ENCODE peak calls at places on chromosomes 16 and 17, in seven cellular contexts. P is tibial artery; W is NCI-H748 treated with DMSO at 0.1 percent for 48 hours; N is astrocyte; D is NCI-H146; I is stimulated activated CD4-positive, alpha-beta T cell treated with anti-CD3 and anti-CD28 coated beads, Interleukin-4, amount 100 ng/mL, for 1 hour; T is heart left ventricle. S is an unnamed sample.

GRCh38 chr17:71458322-71458721 is 662.5 kb upstream of the SOX9 start:
- DNase-seq in N (no peak), T (no peak), I (no peak), P (no peak), W (no peak), D (no peak), S (no peak)

GRCh38 chr16:53511403-53512280 is 8.6 kb upstream of the AKTIP start:
- DNase-seq in T (no peak), W (no peak), P (no peak), N (no peak), D (peak), I (no peak), S (no peak)

GRCh38 chr16:29922326-29922725 is 3.7 kb downstream of the KCTD13 start:
- DNase-seq in P (peak), W (no peak), D (no peak), T (no peak), I (no peak), N (no peak), S (no peak)

GRCh38 chr16:55678061-55678935 is 22.5 kb downstream of the SLC6A2 start:
- DNase-seq in T (no peak), I (no peak), W (no peak), N (no peak), P (no peak), D (no peak), S (no peak)

GRCh38 chr17:40576113-40576740 is 11.0 kb upstream of the CCR7 start:
- DNase-seq in W (no peak), T (no peak), N (no peak), D (no peak), I (no peak), P (no peak), S (no peak)

GRCh38 chr16:85422374-85423185 is 190.5 kb upstream of the GSE1 start:
- DNase-seq in T (peak), N (no peak), W (peak), D (peak), P (no peak), I (no peak), S (peak)

GRCh38 chr16:74865922-74866598 is 91.4 kb upstream of the FA2H start:
- DNase-seq in I (no peak), D (peak), T (no peak), W (no peak), N (peak), P (no peak), S (no peak)

GRCh38 chr17:28973414-28973813 is 22.1 kb upstream of the PHF12 start:
- DNase-seq in T (peak), I (no peak), W (no peak), D (no peak), P (no peak), N (peak), S (no peak)

GRCh38 chr17:78343433-78344201 is 16.3 kb downstream of the SOCS3 start:
- DNase-seq in D (no peak), P (no peak), I (peak), N (no peak), T (no peak), W (no peak), S (no peak)

GRCh38 chr17:45918241-45918745 is 23.9 kb downstream of the MAPT start:
- DNase-seq in T (no peak), D (peak), W (no peak), P (no peak), N (no peak), I (no peak), S (no peak)

GRCh38 chr17:55641559-55642160 is 81.0 kb downstream of the TMEM100 start:
- DNase-seq in W (no peak), N (peak), D (peak), T (peak), P (peak), I (peak), S (peak)

GRCh38 chr16:88315543-88316105 is 67.1 kb upstream of the ZNF469 start:
- DNase-seq in I (no peak), T (peak), D (no peak), N (peak), P (no peak), W (no peak), S (no peak)

GRCh38 chr16:27960619-27961295 is 102.8 kb downstream of the GSG1L start:
- DNase-seq in P (peak), W (no peak), T (no peak), D (no peak), I (no peak), N (no peak), S (peak)

GRCh38 chr17:70934834-70935233 is 765.5 kb downstream of the KCNJ2 start:
- DNase-seq in T (no peak), N (no peak), W (no peak), I (no peak), D (no peak), P (no peak), S (no peak)

GRCh38 chr17:79777844-79778503 is at the start of gene CBX2:
- DNase-seq in I (peak), N (peak), T (peak), P (peak), W (peak), D (peak), S (peak)

GRCh38 chr17:81476635-81477034 is 36.0 kb downstream of the ACTG1 start:
- DNase-seq in N (no peak), P (no peak), T (no peak), W (no peak), D (no peak), I (no peak), S (no peak)

GRCh38 chr16:2763173-2763572 is 10.7 kb downstream of the SRRM2 start:
- DNase-seq in T (no peak), D (no peak), W (no peak), I (no peak), P (no peak), N (no peak), S (no peak)

GRCh38 chr16:23863511-23864422 is 28.0 kb downstream of the PRKCB start:
- DNase-seq in T (no peak), I (no peak), N (no peak), W (no peak), D (no peak), P (no peak), S (no peak)

GRCh38 chr17:6914711-6915110 is 81.1 kb upstream of the ALOX12 start:
- DNase-seq in T (no peak), W (no peak), P (no peak), N (peak), D (no peak), I (no peak), S (no peak)

S was measured in sciatic nerve.